ENCODE peak calls at places on chromosomes 2 and 18, in eight cellular contexts. One of them, this sample, is unnamed. For H3K27me3, the result is how much of the 10 kb centered on the place peaks cover.

GRCh38 chr2:13585732-13586131 is 869.0 kb downstream of the TRIB2 start:
- DNase-seq in CD8-positive, alpha-beta memory T cell: no peak
- DNase-seq in lung: no peak
- DNase-seq in prostate gland: no peak
- DNase-seq in heart left ventricle: no peak
- DNase-seq in GM23248: no peak
- DNase-seq in GM12878: no peak
- DNase-seq in hepatocyte: no peak
- DNase-seq in this sample: no peak

GRCh38 chr2:77487074-77487803 is 34.9 kb downstream of the LRRTM4 start:
- DNase-seq in CD8-positive, alpha-beta memory T cell: no peak
- DNase-seq in lung: no peak
- DNase-seq in prostate gland: no peak
- DNase-seq in heart left ventricle: no peak
- DNase-seq in GM23248: no peak
- DNase-seq in GM12878: no peak
- DNase-seq in hepatocyte: no peak
- DNase-seq in this sample: no peak

GRCh38 chr2:216308532-216308931 is 63.8 kb downstream of the MARCHF4 start:
- DNase-seq in CD8-positive, alpha-beta memory T cell: no peak
- DNase-seq in lung: no peak
- DNase-seq in prostate gland: no peak
- DNase-seq in heart left ventricle: no peak
- DNase-seq in GM23248: no peak
- DNase-seq in GM12878: no peak
- DNase-seq in hepatocyte: no peak
- DNase-seq in this sample: no peak

GRCh38 chr2:81050580-81050979 is 746.0 kb upstream of the LRRTM1 start:
- DNase-seq in CD8-positive, alpha-beta memory T cell: no peak
- DNase-seq in lung: no peak
- DNase-seq in prostate gland: no peak
- DNase-seq in heart left ventricle: no peak
- DNase-seq in GM23248: no peak
- DNase-seq in GM12878: no peak
- DNase-seq in hepatocyte: no peak
- DNase-seq in this sample: no peak

GRCh38 chr2:161913865-161914264 is 160.2 kb downstream of the DPP4 start:
- DNase-seq in CD8-positive, alpha-beta memory T cell: no peak
- DNase-seq in lung: no peak
- DNase-seq in prostate gland: no peak
- DNase-seq in heart left ventricle: no peak
- DNase-seq in GM23248: peak
- DNase-seq in GM12878: no peak
- DNase-seq in hepatocyte: no peak
- DNase-seq in this sample: no peak

GRCh38 chr2:133674433-133675331 is 106.4 kb upstream of the NCKAP5 start:
- DNase-seq in CD8-positive, alpha-beta memory T cell: no peak
- DNase-seq in lung: peak
- DNase-seq in prostate gland: peak
- DNase-seq in heart left ventricle: peak
- DNase-seq in GM23248: peak
- DNase-seq in GM12878: no peak
- DNase-seq in hepatocyte: peak
- DNase-seq in this sample: peak

GRCh38 chr2:120465989-120466703 is 120.2 kb downstream of the INHBB start:
- DNase-seq in CD8-positive, alpha-beta memory T cell: no peak
- DNase-seq in lung: no peak
- DNase-seq in prostate gland: no peak
- DNase-seq in heart left ventricle: no peak
- DNase-seq in GM23248: no peak
- DNase-seq in GM12878: no peak
- DNase-seq in hepatocyte: peak
- DNase-seq in this sample: no peak

GRCh38 chr18:35982404-35983114 is 10.1 kb downstream of the RMP24 start:
- DNase-seq in CD8-positive, alpha-beta memory T cell: no peak
- DNase-seq in lung: no peak
- DNase-seq in prostate gland: no peak
- DNase-seq in heart left ventricle: no peak
- DNase-seq in GM23248: peak
- DNase-seq in GM12878: no peak
- DNase-seq in hepatocyte: no peak
- DNase-seq in this sample: no peak

GRCh38 chr2:177352441-177353070 is 40.0 kb upstream of the AGPS start:
- DNase-seq in CD8-positive, alpha-beta memory T cell: no peak
- DNase-seq in lung: no peak
- DNase-seq in prostate gland: no peak
- DNase-seq in heart left ventricle: peak
- DNase-seq in GM23248: peak
- DNase-seq in GM12878: no peak
- DNase-seq in hepatocyte: no peak
- DNase-seq in this sample: no peak

GRCh38 chr2:235433860-235434259 is 60.0 kb upstream of the AGAP1 start:
- DNase-seq in CD8-positive, alpha-beta memory T cell: no peak
- DNase-seq in lung: peak
- DNase-seq in prostate gland: peak
- DNase-seq in heart left ventricle: peak
- DNase-seq in GM23248: peak
- DNase-seq in GM12878: no peak
- DNase-seq in hepatocyte: no peak
- DNase-seq in this sample: peak

GRCh38 chr18:57210711-57211411 is 64.0 kb downstream of the BOD1L2 start:
- DNase-seq in CD8-positive, alpha-beta memory T cell: no peak
- DNase-seq in lung: no peak
- DNase-seq in prostate gland: no peak
- DNase-seq in heart left ventricle: no peak
- DNase-seq in GM23248: no peak
- DNase-seq in GM12878: no peak
- DNase-seq in hepatocyte: peak
- DNase-seq in this sample: no peak

GRCh38 chr2:205806126-205806905 is 124.0 kb downstream of the NRP2 start:
- DNase-seq in CD8-positive, alpha-beta memory T cell: no peak
- DNase-seq in lung: peak
- DNase-seq in prostate gland: no peak
- DNase-seq in heart left ventricle: no peak
- DNase-seq in GM23248: no peak
- DNase-seq in GM12878: no peak
- DNase-seq in hepatocyte: peak
- DNase-seq in this sample: no peak

GRCh38 chr18:35324926-35325655 is 19.1 kb downstream of the ZNF24 start:
- DNase-seq in CD8-positive, alpha-beta memory T cell: no peak
- DNase-seq in lung: no peak
- DNase-seq in prostate gland: no peak
- DNase-seq in heart left ventricle: no peak
- DNase-seq in GM23248: peak
- DNase-seq in GM12878: no peak
- DNase-seq in hepatocyte: no peak
- DNase-seq in this sample: no peak

GRCh38 chr2:202335791-202336467 is 40.2 kb upstream of the BMPR2 start:
- DNase-seq in CD8-positive, alpha-beta memory T cell: no peak
- DNase-seq in lung: no peak
- DNase-seq in prostate gland: no peak
- DNase-seq in heart left ventricle: no peak
- DNase-seq in GM23248: peak
- DNase-seq in GM12878: no peak
- DNase-seq in hepatocyte: no peak
- DNase-seq in this sample: no peak

GRCh38 chr2:112204411-112204810 is 50.4 kb downstream of the ZC3H8 start:
- DNase-seq in CD8-positive, alpha-beta memory T cell: no peak
- DNase-seq in lung: no peak
- DNase-seq in prostate gland: no peak
- DNase-seq in heart left ventricle: no peak
- DNase-seq in GM23248: peak
- DNase-seq in GM12878: no peak
- DNase-seq in hepatocyte: no peak
- DNase-seq in this sample: no peak

GRCh38 chr2:143284087-143284675 is 155.0 kb downstream of the ARHGAP15 start:
- DNase-seq in CD8-positive, alpha-beta memory T cell: peak
- DNase-seq in lung: no peak
- DNase-seq in prostate gland: no peak
- DNase-seq in heart left ventricle: no peak
- DNase-seq in GM23248: peak
- DNase-seq in GM12878: no peak
- DNase-seq in hepatocyte: peak
- DNase-seq in this sample: no peak

GRCh38 chr2:216829533-216829932 is 30.3 kb downstream of the TNP1 start:
- DNase-seq in CD8-positive, alpha-beta memory T cell: no peak
- DNase-seq in lung: peak
- DNase-seq in prostate gland: no peak
- DNase-seq in heart left ventricle: peak
- DNase-seq in GM23248: peak
- DNase-seq in GM12878: no peak
- DNase-seq in hepatocyte: peak
- DNase-seq in this sample: peak

GRCh38 chr2:79741044-79741443 is 228.2 kb downstream of the CTNNA2 start:
- DNase-seq in CD8-positive, alpha-beta memory T cell: no peak
- DNase-seq in lung: no peak
- DNase-seq in prostate gland: no peak
- DNase-seq in heart left ventricle: no peak
- DNase-seq in GM23248: no peak
- DNase-seq in GM12878: no peak
- DNase-seq in hepatocyte: no peak
- DNase-seq in this sample: no peak

GRCh38 chr2:102107741-102108070 is 34.8 kb upstream of the IL1R1 start:
- DNase-seq in CD8-positive, alpha-beta memory T cell: no peak
- DNase-seq in lung: no peak
- DNase-seq in prostate gland: no peak
- DNase-seq in heart left ventricle: no peak
- DNase-seq in GM23248: peak
- DNase-seq in GM12878: peak
- DNase-seq in hepatocyte: no peak
- DNase-seq in this sample: no peak

GRCh38 chr18:61572871-61573270 is 239.6 kb downstream of the CDH20 start:
- DNase-seq in CD8-positive, alpha-beta memory T cell: no peak
- DNase-seq in lung: no peak
- DNase-seq in prostate gland: no peak
- DNase-seq in heart left ventricle: no peak
- DNase-seq in GM23248: peak
- DNase-seq in GM12878: no peak
- DNase-seq in hepatocyte: no peak
- DNase-seq in this sample: no peak

GRCh38 chr2:215712219-215712849 is 276.5 kb upstream of the FN1 start:
- DNase-seq in CD8-positive, alpha-beta memory T cell: no peak
- DNase-seq in lung: no peak
- DNase-seq in prostate gland: no peak
- DNase-seq in heart left ventricle: no peak
- DNase-seq in GM23248: peak
- DNase-seq in GM12878: no peak
- DNase-seq in hepatocyte: no peak
- DNase-seq in this sample: no peak

GRCh38 chr2:63667132-63667531 is 78.4 kb downstream of the MDH1 start:
- DNase-seq in CD8-positive, alpha-beta memory T cell: no peak
- DNase-seq in lung: no peak
- DNase-seq in prostate gland: no peak
- DNase-seq in heart left ventricle: no peak
- DNase-seq in GM23248: peak
- DNase-seq in GM12878: no peak
- DNase-seq in hepatocyte: no peak
- DNase-seq in this sample: no peak

GRCh38 chr2:172095146-172095904 is 7.4 kb downstream of the DLX2 start:
- DNase-seq in CD8-positive, alpha-beta memory T cell: peak
- DNase-seq in lung: no peak
- DNase-seq in prostate gland: peak
- DNase-seq in heart left ventricle: no peak
- DNase-seq in GM23248: peak
- DNase-seq in GM12878: no peak
- DNase-seq in hepatocyte: peak
- DNase-seq in this sample: no peak

GRCh38 chr2:37654419-37654818 is 17.0 kb downstream of the CDC42EP3 start:
- DNase-seq in CD8-positive, alpha-beta memory T cell: no peak
- DNase-seq in lung: no peak
- DNase-seq in prostate gland: no peak
- DNase-seq in heart left ventricle: peak
- DNase-seq in GM23248: no peak
- DNase-seq in GM12878: no peak
- DNase-seq in hepatocyte: no peak
- DNase-seq in this sample: no peak
- H3K4me3 ChIP-seq in CD8-positive, alpha-beta memory T cell: no peak
- H3K4me3 ChIP-seq in lung: no peak
- H3K4me3 ChIP-seq in prostate gland: no peak
- H3K4me3 ChIP-seq in heart left ventricle: peak
- H3K4me3 ChIP-seq in GM23248: no peak
- H3K4me3 ChIP-seq in GM12878: peak
- H3K4me3 ChIP-seq in hepatocyte: no peak
- H3K4me3 ChIP-seq in this sample: no peak

DNA sequence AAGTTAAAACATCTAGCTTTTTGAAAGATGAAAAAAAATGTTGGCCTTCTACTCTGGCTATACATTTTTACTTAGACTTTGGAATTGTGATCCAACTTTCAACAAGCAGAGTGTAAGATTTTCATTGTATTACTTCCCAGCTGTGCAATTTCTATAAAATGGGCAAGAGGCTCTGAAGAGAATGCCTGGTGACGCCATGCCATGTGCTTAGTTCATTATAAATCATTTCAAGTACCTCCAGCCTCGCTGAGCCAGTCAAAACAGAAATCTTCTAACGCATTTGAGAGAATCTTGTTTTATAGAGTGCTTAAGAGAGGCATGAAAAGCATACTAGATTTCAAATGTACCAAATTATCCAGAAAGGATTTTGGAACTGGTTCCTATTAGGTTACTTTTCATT is 10.1 kb upstream of the STK17B start:
- DNase-seq in CD8-positive, alpha-beta memory T cell: no peak
- DNase-seq in lung: no peak
- DNase-seq in prostate gland: no peak
- DNase-seq in heart left ventricle: no peak
- DNase-seq in GM23248: no peak
- DNase-seq in GM12878: no peak
- DNase-seq in hepatocyte: no peak
- DNase-seq in this sample: no peak
- H3K27ac ChIP-seq in CD8-positive, alpha-beta memory T cell: no peak
- H3K27ac ChIP-seq in lung: no peak
- H3K27ac ChIP-seq in prostate gland: no peak
- H3K27ac ChIP-seq in heart left ventricle: no peak
- H3K27ac ChIP-seq in GM23248: no peak
- H3K27ac ChIP-seq in GM12878: no peak
- H3K27ac ChIP-seq in hepatocyte: no peak
- H3K27ac ChIP-seq in this sample: no peak

DNA sequence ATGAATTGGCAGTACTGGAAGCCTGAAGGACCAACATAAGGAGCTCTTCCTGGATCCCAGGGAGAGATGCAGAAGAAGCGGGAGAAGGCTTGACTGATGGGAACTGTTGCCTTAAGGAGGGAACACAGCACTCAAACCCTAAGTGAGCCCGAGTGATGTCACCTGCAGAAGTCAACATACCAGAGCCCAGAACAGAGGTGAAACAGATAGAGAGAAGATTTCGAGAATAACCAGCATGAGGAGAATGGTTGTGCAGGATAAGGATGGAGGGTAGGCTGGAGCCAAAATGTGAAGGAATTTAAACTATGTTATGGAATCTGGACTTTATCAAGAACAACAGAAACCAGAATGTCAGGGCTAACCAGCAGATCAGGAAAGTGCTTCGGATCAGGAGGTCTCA is 463.1 kb upstream of the DDX18 start:
- DNase-seq in CD8-positive, alpha-beta memory T cell: no peak
- DNase-seq in lung: no peak
- DNase-seq in prostate gland: no peak
- DNase-seq in heart left ventricle: no peak
- DNase-seq in GM23248: no peak
- DNase-seq in GM12878: no peak
- DNase-seq in hepatocyte: no peak
- DNase-seq in this sample: no peak
- H3K27me3 ChIP-seq in CD8-positive, alpha-beta memory T cell: under half
- H3K27me3 ChIP-seq in lung: under half
- H3K27me3 ChIP-seq in prostate gland: under half
- H3K27me3 ChIP-seq in heart left ventricle: under half
- H3K27me3 ChIP-seq in GM23248: under half
- H3K27me3 ChIP-seq in GM12878: under half
- H3K27me3 ChIP-seq in hepatocyte: under half
- H3K27me3 ChIP-seq in this sample: under half

GRCh38 chr2:105935048-105935447 is 190.3 kb downstream of the NCK2 start:
- DNase-seq in CD8-positive, alpha-beta memory T cell: no peak
- DNase-seq in lung: no peak
- DNase-seq in prostate gland: no peak
- DNase-seq in heart left ventricle: no peak
- DNase-seq in GM23248: no peak
- DNase-seq in GM12878: no peak
- DNase-seq in hepatocyte: no peak
- DNase-seq in this sample: no peak
- H3K4me3 ChIP-seq in CD8-positive, alpha-beta memory T cell: peak
- H3K4me3 ChIP-seq in lung: no peak
- H3K4me3 ChIP-seq in prostate gland: no peak
- H3K4me3 ChIP-seq in heart left ventricle: no peak
- H3K4me3 ChIP-seq in GM23248: no peak
- H3K4me3 ChIP-seq in GM12878: no peak
- H3K4me3 ChIP-seq in hepatocyte: no peak
- H3K4me3 ChIP-seq in this sample: no peak